ENCODE peak calls at places on chromosomes 7 and 10, in seven cellular contexts. Z is dorsolateral prefrontal cortex, F is left ventricle myocardium inferior, P is A549, E is DND-41, A is coronary artery, D is esophagus muscularis mucosa. K is an unnamed sample.

GRCh38 chr10:87605656-87606308 is 53.9 kb upstream of the PAPSS2 start:
- DNase-seq in E (no peak), F (no peak), Z (no peak), A (no peak), P (no peak), D (no peak), K (no peak)

GRCh38 chr7:133344275-133344674 is 91.4 kb downstream of the EXOC4 start:
- DNase-seq in D (no peak), F (no peak), E (no peak), A (no peak), P (peak; percentile 7), Z (no peak), K (no peak)

GRCh38 chr10:44935201-44935960 is 24.2 kb upstream of the RASSF4 start:
- DNase-seq in P (no peak), Z (peak; percentile 78), D (no peak), E (no peak), F (peak; percentile 78), A (peak; percentile 81), K (peak; percentile 95)

GRCh38 chr10:73965890-73966768 is 31.8 kb upstream of the VCL start:
- DNase-seq in D (no peak), P (peak; percentile 81), F (peak; percentile 80), E (no peak), A (peak; percentile 95), Z (no peak), K (peak; percentile 98)

GRCh38 chr10:68138526-68138925 is 29.2 kb downstream of the MYPN start:
- DNase-seq in E (no peak), D (no peak), A (no peak), Z (no peak), F (no peak), P (no peak), K (no peak)

GRCh38 chr7:70189776-70190175 is 591.5 kb downstream of the AUTS2 start:
- DNase-seq in Z (no peak), E (no peak), F (no peak), P (no peak), A (no peak), D (no peak), K (no peak)

GRCh38 chr7:143229054-143229790 is 7.4 kb downstream of the TAS2R40 start:
- DNase-seq in F (no peak), A (no peak), Z (peak; percentile 39), E (no peak), D (no peak), P (no peak), K (no peak)

GRCh38 chr10:72034040-72034499 is 54.3 kb downstream of the SPOCK2 start:
- DNase-seq in P (no peak), A (no peak), D (no peak), E (no peak), F (no peak), Z (no peak), K (no peak)

GRCh38 chr7:72413290-72413689 is 1.2 kb upstream of the CALN1 start:
- DNase-seq in F (no peak), E (no peak), D (no peak), A (no peak), P (no peak), Z (no peak), K (no peak)

GRCh38 chr7:72415586-72415985 is 3.4 kb upstream of the CALN1 start:
- DNase-seq in Z (no peak), D (no peak), A (no peak), F (no peak), E (no peak), P (no peak), K (no peak)

GRCh38 chr7:72411419-72411818 is 719 bp downstream of the CALN1 start:
- DNase-seq in D (no peak), E (no peak), A (no peak), P (no peak), F (no peak), Z (no peak), K (no peak)

GRCh38 chr7:72416846-72417245 is 4.7 kb upstream of the CALN1 start:
- DNase-seq in D (no peak), F (no peak), E (no peak), A (no peak), Z (no peak), P (no peak), K (no peak)
- H3K4me3 ChIP-seq in D (no peak overlapping the region), F (no peak overlapping the region), E (no peak overlapping the region), A (no peak overlapping the region), Z (no peak overlapping the region), P (no peak overlapping the region), K (no peak overlapping the region)

DNA sequence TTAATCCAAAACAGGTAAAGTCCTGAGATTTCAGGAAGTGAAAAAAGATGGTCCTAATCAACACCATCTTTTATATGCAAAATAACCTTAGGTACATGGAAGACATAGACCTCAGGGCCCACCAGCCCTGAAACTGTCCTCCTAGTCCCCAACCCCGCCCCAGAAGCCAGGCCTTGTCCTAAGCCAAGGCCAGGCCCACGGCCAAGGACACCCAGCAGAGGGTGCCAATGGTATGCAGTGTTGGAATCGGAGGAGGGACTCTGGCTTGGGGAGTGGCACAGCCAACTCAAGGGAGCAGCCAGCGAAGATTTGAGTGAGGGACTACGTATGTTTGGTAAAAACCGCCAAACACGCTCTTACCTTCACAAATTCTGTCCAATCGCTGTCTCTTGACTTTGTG is 96.7 kb downstream of the ZRANB1 start:
- DNase-seq in D (no peak), P (peak; percentile 38), E (no peak), Z (peak; percentile 71), A (peak; percentile 89), F (peak; percentile 60), K (no peak)
- TF ChIP-seq CTCF in D (peak; percentile 30), P (no peak), E (peak; percentile 24), Z (peak; percentile 65), A (no peak), F (peak; percentile 40), K (peak; percentile 57)

GRCh38 chr7:132275811-132276210 is 300.5 kb downstream of the PLXNA4 start:
- DNase-seq in Z (no peak), D (no peak), A (no peak), E (no peak), F (no peak), P (no peak), K (no peak)
- H3K4me3 ChIP-seq in Z (no peak overlapping the region), D (no peak overlapping the region), A (no peak overlapping the region), E (no peak overlapping the region), F (no peak overlapping the region), P (no peak overlapping the region), K (no peak overlapping the region)

GRCh38 chr7:97818066-97818663 is 54.0 kb downstream of the ASNS start:
- DNase-seq in P (no peak), Z (no peak), E (no peak), D (no peak), F (no peak), A (no peak), K (no peak)

DNA sequence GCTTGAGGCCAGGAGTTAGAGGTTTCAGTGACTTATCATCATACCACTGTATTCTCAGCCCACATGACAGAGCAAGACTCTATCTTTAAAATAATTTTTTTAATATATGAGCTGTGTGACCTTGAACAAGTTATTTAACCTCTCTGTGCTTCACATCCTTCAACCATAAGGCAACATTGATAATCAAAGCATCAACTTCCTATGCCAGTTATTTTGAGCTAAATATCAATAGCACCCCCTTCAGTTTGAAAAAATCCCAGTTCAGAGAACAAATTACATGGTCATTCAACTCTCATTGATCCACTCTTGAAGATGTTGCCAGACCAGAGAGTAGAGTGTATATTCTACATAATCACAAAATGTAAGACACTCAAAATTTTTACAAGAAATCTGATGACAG is 53.0 kb downstream of the ASNS start:
- DNase-seq in A (no peak), F (no peak), D (no peak), E (no peak), P (no peak), Z (no peak), K (no peak)
- TF ChIP-seq CTCF in A (no peak), F (no peak), D (no peak), E (peak; percentile 28), P (peak; percentile 9), Z (no peak), K (peak; percentile 48)

DNA sequence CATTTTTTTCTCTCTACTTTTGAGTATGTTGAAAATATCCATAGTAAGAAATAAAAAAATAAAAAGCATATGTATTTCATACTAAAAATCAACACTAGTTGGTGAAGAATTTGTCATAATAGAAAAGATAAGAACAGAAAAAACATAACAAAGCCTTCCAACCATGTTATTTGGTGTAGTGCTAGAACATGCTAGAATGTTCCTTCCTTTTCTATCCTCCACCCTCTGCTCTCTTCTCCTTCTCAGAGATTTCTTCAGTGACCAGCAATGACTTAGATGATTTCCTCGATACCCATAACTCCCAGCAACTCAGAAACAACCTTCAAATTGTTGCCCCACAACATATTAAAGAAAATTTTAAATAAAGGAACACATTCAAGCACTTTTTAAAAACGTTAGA is 2.6 kb downstream of the ZC3HAV1 start:
- DNase-seq in F (no peak), A (no peak), E (no peak), D (no peak), P (no peak), Z (no peak), K (no peak)
- H3K4me3 ChIP-seq in F (peak overlapping the region; percentile 87), A (peak overlapping the region; percentile 84), E (peak overlapping the region; percentile 96), D (peak overlapping the region; percentile 79), P (peak overlapping the region; percentile 73), Z (peak overlapping the region; percentile 93), K (peak overlapping the region; percentile 96)

DNA sequence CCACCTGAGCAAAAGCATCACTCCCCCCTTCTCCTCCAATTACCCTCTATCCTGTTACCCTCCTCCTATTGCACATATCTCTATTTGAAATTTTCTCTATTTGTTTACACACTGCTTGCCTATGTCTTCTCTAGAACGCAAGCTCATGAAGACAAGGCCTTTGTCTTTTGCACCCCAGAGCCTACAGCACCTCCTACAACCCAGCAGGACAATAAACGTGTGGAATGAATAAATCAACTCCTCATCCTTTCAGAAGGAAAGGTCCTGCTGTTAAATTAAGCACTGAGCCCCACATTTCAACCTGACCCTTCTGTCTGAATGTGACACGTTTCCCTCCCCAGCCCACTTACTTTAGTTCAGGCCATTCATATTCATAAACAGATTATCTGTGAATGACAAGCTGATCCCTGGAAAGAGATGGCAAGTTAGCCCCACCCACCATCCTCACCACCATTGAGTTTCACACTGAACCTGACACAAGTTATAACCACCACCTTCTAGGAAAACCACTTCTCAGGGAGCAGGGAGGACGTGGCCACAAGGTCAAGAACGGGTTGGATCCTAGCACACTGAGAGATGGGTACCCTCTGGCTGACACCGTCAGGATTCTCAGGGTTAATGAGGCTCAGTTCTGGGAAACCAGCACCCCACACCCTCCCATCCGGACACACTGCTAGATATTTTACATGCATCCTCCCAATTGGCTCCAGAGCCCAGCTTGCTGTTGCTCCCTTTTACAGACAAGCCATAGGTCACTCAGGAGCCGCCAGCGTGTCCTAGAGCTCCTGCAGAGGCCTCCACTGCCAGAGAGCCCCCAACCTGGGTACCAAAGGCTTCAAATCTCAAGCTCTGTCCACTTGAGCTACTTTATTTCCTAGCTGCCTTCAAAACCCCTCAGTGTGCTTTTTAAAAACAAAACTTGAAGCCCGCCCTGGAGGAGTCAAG is 933 bp downstream of the PRTFDC1 start:
- DNase-seq in Z (peak; percentile 45), F (no peak), P (peak; percentile 17), E (peak; percentile 30), A (no peak), D (peak; percentile 91), K (no peak)
- TF ChIP-seq CTCF in Z (no peak), F (no peak), P (no peak), E (no peak), A (no peak), D (no peak), K (no peak)

DNA sequence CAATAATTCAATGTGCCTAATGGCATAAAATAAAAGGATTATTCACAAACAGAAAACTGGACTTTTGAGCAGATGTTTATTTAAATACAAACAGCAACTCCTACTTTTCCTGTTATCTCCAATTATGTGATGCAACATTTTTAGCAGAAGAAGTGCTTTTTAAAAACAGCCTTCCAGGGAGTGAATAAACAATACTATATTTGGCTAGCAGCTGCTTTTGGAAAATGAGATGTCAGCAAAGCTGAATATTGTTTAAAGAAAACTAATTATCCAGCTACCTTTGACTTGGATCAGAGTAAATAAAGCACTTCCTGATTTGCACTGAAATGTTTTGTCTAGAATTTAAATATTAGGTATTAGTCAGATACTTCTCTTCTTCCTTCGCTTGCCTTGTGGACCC is 23.3 kb downstream of the CDK1 start:
- DNase-seq in E (no peak), P (no peak), A (no peak), D (no peak), Z (no peak), F (no peak), K (no peak)
- H3K4me3 ChIP-seq in E (no peak overlapping the region), P (no peak overlapping the region), A (no peak overlapping the region), D (no peak overlapping the region), Z (no peak overlapping the region), F (no peak overlapping the region), K (no peak overlapping the region)